ENCODE peak calls at places on chromosome 6, in nine cellular contexts. Y is A549; J is globus pallidus; O is astrocyte of the spinal cord; C is SW 1271; N is CD4-positive, alpha-beta T cell; W is left ventricle myocardium superior; F is dorsolateral prefrontal cortex; X is MV-4-11. M is an unnamed sample.

GRCh38 chr6:52587001-52587400 is 10.1 kb upstream of the TRAM2 start:
- DNase-seq in N (no peak), J (no peak), F (no peak), O (no peak), X (no peak), W (no peak), Y (no peak), C (no peak), M (no peak)

GRCh38 chr6:14278436-14278835 is 160.9 kb downstream of the CD83 start:
- DNase-seq in J (no peak), N (no peak), C (no peak), W (no peak), X (no peak), F (no peak), O (no peak), Y (no peak), M (no peak)

GRCh38 chr6:36963451-36964290 is 9.1 kb downstream of the PI16 start:
- DNase-seq in W (peak), Y (no peak), O (no peak), F (no peak), J (no peak), X (peak), C (no peak), N (peak), M (no peak)

GRCh38 chr6:161242779-161243693 is 30.8 kb downstream of the AGPAT4 start:
- DNase-seq in Y (no peak), F (peak), W (no peak), J (no peak), O (peak), C (no peak), N (no peak), X (peak), M (peak)

GRCh38 chr6:99013145-99013544 is 65.4 kb upstream of the FBXL4 start:
- DNase-seq in C (peak), W (no peak), N (no peak), O (peak), X (peak), F (no peak), J (no peak), Y (no peak), M (no peak)

GRCh38 chr6:1851681-1852456 is 242.2 kb downstream of the FOXC1 start:
- DNase-seq in N (no peak), F (no peak), C (no peak), O (no peak), J (no peak), Y (no peak), W (no peak), X (no peak), M (no peak)

GRCh38 chr6:45613678-45614077 is 235.9 kb upstream of the SUPT3H start:
- DNase-seq in N (no peak), F (peak), W (peak), O (peak), J (peak), X (no peak), Y (no peak), C (no peak), M (no peak)

GRCh38 chr6:90266845-90267621 is 29.6 kb downstream of the BACH2 start:
- DNase-seq in Y (no peak), J (no peak), W (no peak), C (no peak), O (no peak), N (peak), X (no peak), F (no peak), M (peak)

GRCh38 chr6:148193063-148193680 is 149.5 kb upstream of the SASH1 start:
- DNase-seq in J (no peak), X (no peak), N (no peak), Y (no peak), W (no peak), F (no peak), C (no peak), O (no peak), M (no peak)

GRCh38 chr6:36350082-36350481 is 13.4 kb upstream of the BNIP5 start:
- DNase-seq in Y (no peak), O (no peak), W (no peak), C (no peak), N (no peak), F (no peak), J (no peak), X (no peak), M (no peak)

GRCh38 chr6:44431118-44431725 is 43.7 kb downstream of the CDC5L start:
- DNase-seq in O (peak), N (no peak), X (peak), C (peak), Y (peak), F (no peak), W (no peak), J (peak), M (peak)

GRCh38 chr6:17064975-17065374 is 36.9 kb upstream of the STMND1 start:
- DNase-seq in N (no peak), O (no peak), F (no peak), J (no peak), C (no peak), Y (no peak), W (no peak), X (no peak), M (no peak)

GRCh38 chr6:154370545-154370944 is 13.9 kb upstream of the IPCEF1 start:
- DNase-seq in W (no peak), Y (no peak), O (peak), N (no peak), C (peak), J (peak), F (no peak), X (peak), M (no peak)

GRCh38 chr6:28988536-28989415 is 16.3 kb downstream of the ZNF311 start:
- DNase-seq in C (peak), Y (peak), F (no peak), W (peak), O (peak), X (peak), J (no peak), N (peak), M (peak)

GRCh38 chr6:91669154-91669903 is 1082.5 kb upstream of the MAP3K7 start:
- DNase-seq in O (peak), Y (no peak), X (no peak), F (peak), C (no peak), W (no peak), N (no peak), J (peak), M (no peak)

GRCh38 chr6:11493979-11494378 is 43.6 kb upstream of the TMEM170B start:
- DNase-seq in W (no peak), J (no peak), F (no peak), Y (no peak), X (no peak), C (no peak), N (no peak), O (peak), M (no peak)

GRCh38 chr6:117481278-117481925 is 1.1 kb upstream of the DCBLD1 start:
- DNase-seq in O (no peak), F (no peak), N (no peak), X (no peak), C (no peak), J (no peak), Y (no peak), W (no peak), M (peak)

GRCh38 chr6:166588691-166589333 is 2.3 kb upstream of the RAMACL start:
- DNase-seq in C (no peak), F (no peak), O (peak), N (no peak), J (no peak), X (peak), Y (no peak), W (no peak), M (no peak)

GRCh38 chr6:112475083-112475482 is 128.0 kb downstream of the RFPL4B start:
- DNase-seq in O (peak), C (no peak), N (no peak), X (no peak), J (no peak), F (no peak), W (no peak), Y (no peak), M (no peak)

GRCh38 chr6:144083172-144083571 is 12.2 kb downstream of the SF3B5 start:
- DNase-seq in J (no peak), C (no peak), Y (no peak), W (no peak), N (no peak), X (no peak), F (no peak), O (no peak), M (no peak)

GRCh38 chr6:112780498-112781096 is 433.5 kb downstream of the RFPL4B start:
- DNase-seq in Y (peak), W (peak), X (peak), J (peak), N (no peak), O (peak), C (peak), F (peak), M (no peak)

GRCh38 chr6:167898673-167899311 is 72.1 kb downstream of the AFDN start:
- DNase-seq in N (no peak), C (peak), W (no peak), Y (peak), X (peak), O (peak), F (no peak), J (no peak), M (no peak)

GRCh38 chr6:152091851-152092341 is 284.4 kb downstream of the ESR1 start:
- DNase-seq in X (no peak), C (no peak), W (peak), O (peak), Y (no peak), F (no peak), J (no peak), N (no peak), M (no peak)

GRCh38 chr6:47654255-47654654 is 44.1 kb upstream of the ADGRF4 start:
- DNase-seq in J (no peak), X (peak), F (no peak), O (no peak), Y (no peak), N (no peak), C (no peak), W (no peak), M (no peak)

GRCh38 chr6:87722831-87723726 is 21.0 kb upstream of the AKIRIN2 start:
- DNase-seq in F (peak), J (peak), N (no peak), O (peak), C (peak), W (peak), X (peak), Y (peak), M (no peak)

GRCh38 chr6:31620586-31621319 is at the start of gene PRRC2A:
- DNase-seq in Y (peak), X (peak), W (no peak), O (no peak), C (peak), F (peak), N (no peak), J (peak), M (no peak)

GRCh38 chr6:11772109-11772830 is 6.3 kb downstream of the ADTRP start:
- DNase-seq in O (peak), X (peak), J (no peak), W (no peak), F (no peak), Y (peak), N (no peak), C (peak), M (no peak)

GRCh38 chr6:72464246-72464645 is 157.6 kb upstream of the KCNQ5 start:
- DNase-seq in F (no peak), X (no peak), W (no peak), C (no peak), N (no peak), O (peak), Y (no peak), J (no peak), M (no peak)

GRCh38 chr6:74182992-74183391 is 487.0 kb downstream of the CD109 start:
- DNase-seq in X (no peak), J (no peak), F (peak), C (no peak), W (no peak), O (no peak), Y (no peak), N (no peak), M (no peak)

GRCh38 chr6:41723178-41723935 is 12.1 kb downstream of the TFEB start:
- DNase-seq in F (peak), J (peak), O (peak), N (no peak), Y (peak), X (peak), C (peak), W (peak), M (no peak)

GRCh38 chr6:102944475-102944874 is 1551.0 kb downstream of the GRIK2 start:
- DNase-seq in N (no peak), J (no peak), F (no peak), Y (no peak), W (no peak), O (no peak), X (no peak), C (no peak), M (no peak)

GRCh38 chr6:43873806-43874714 is 104.0 kb downstream of the VEGFA start:
- DNase-seq in J (no peak), W (no peak), C (no peak), F (no peak), Y (no peak), O (no peak), X (no peak), N (no peak), M (no peak)

GRCh38 chr6:92538926-92539325 is 880.4 kb downstream of the EPHA7 start:
- DNase-seq in X (no peak), F (no peak), N (no peak), J (no peak), W (no peak), O (no peak), C (no peak), Y (no peak), M (no peak)

GRCh38 chr6:85614780-85615179 is 21.1 kb upstream of the SNX14 start:
- DNase-seq in J (no peak), N (no peak), W (no peak), C (no peak), F (no peak), O (no peak), Y (no peak), X (no peak), M (no peak)

GRCh38 chr6:1771324-1771723 is 161.6 kb downstream of the FOXC1 start:
- DNase-seq in W (no peak), Y (no peak), C (no peak), J (no peak), X (no peak), O (no peak), F (no peak), N (no peak), M (no peak)

GRCh38 chr6:142695016-142695415 is 250.0 kb downstream of the HIVEP2 start:
- DNase-seq in F (no peak), O (peak), C (no peak), J (no peak), N (no peak), W (peak), Y (no peak), X (no peak), M (no peak)

GRCh38 chr6:7052441-7052936 is 55.3 kb upstream of the RREB1 start:
- DNase-seq in W (peak), F (no peak), O (peak), N (peak), C (no peak), X (no peak), Y (no peak), J (peak), M (peak)

GRCh38 chr6:45533394-45533793 is 155.7 kb upstream of the SUPT3H start:
- DNase-seq in F (no peak), Y (no peak), J (peak), N (no peak), O (no peak), X (no peak), C (no peak), W (no peak), M (no peak)

GRCh38 chr6:142008016-142008735 is 124.5 kb upstream of the GJE1 start:
- DNase-seq in W (no peak), N (no peak), C (peak), O (no peak), J (no peak), X (no peak), Y (no peak), F (no peak), M (no peak)